ENCODE peak calls at places on chromosomes 12 and 14, in eight cellular contexts. One of them, this sample, is unnamed.

GRCh38 chr14:104323551-104324175 is 185.3 kb downstream of the KIF26A start:
- DNase-seq in DMS53: no peak
- DNase-seq in GM12891: no peak
- DNase-seq in stomach: peak
- DNase-seq in NCI-H1048: no peak
- DNase-seq in hypothalamus: no peak
- DNase-seq in caudate nucleus: no peak
- DNase-seq in MV-4-11: no peak
- DNase-seq in this sample: no peak

GRCh38 chr14:91267965-91268437 is 23.5 kb upstream of the GPR68 start:
- DNase-seq in DMS53: no peak
- DNase-seq in GM12891: no peak
- DNase-seq in stomach: no peak
- DNase-seq in NCI-H1048: no peak
- DNase-seq in hypothalamus: no peak
- DNase-seq in caudate nucleus: no peak
- DNase-seq in MV-4-11: no peak
- DNase-seq in this sample: no peak

GRCh38 chr14:81132492-81132891 is 88.3 kb downstream of the GTF2A1 start:
- DNase-seq in DMS53: peak
- DNase-seq in GM12891: no peak
- DNase-seq in stomach: no peak
- DNase-seq in NCI-H1048: no peak
- DNase-seq in hypothalamus: no peak
- DNase-seq in caudate nucleus: no peak
- DNase-seq in MV-4-11: no peak
- DNase-seq in this sample: no peak

GRCh38 chr14:60760648-60761364 is 26.2 kb downstream of the MNAT1 start:
- DNase-seq in DMS53: peak
- DNase-seq in GM12891: no peak
- DNase-seq in stomach: no peak
- DNase-seq in NCI-H1048: no peak
- DNase-seq in hypothalamus: no peak
- DNase-seq in caudate nucleus: no peak
- DNase-seq in MV-4-11: no peak
- DNase-seq in this sample: no peak

GRCh38 chr14:44795725-44796124 is 166.0 kb downstream of the KLHL28 start:
- DNase-seq in DMS53: peak
- DNase-seq in GM12891: no peak
- DNase-seq in stomach: no peak
- DNase-seq in NCI-H1048: no peak
- DNase-seq in hypothalamus: no peak
- DNase-seq in caudate nucleus: no peak
- DNase-seq in MV-4-11: no peak
- DNase-seq in this sample: no peak

GRCh38 chr12:6827437-6827894 is 741 bp upstream of the P3H3 start:
- DNase-seq in DMS53: peak
- DNase-seq in GM12891: no peak
- DNase-seq in stomach: peak
- DNase-seq in NCI-H1048: peak
- DNase-seq in hypothalamus: peak
- DNase-seq in caudate nucleus: peak
- DNase-seq in MV-4-11: no peak
- DNase-seq in this sample: peak

GRCh38 chr12:54141534-54142475 is 47.0 kb downstream of the SMUG1 start:
- DNase-seq in DMS53: no peak
- DNase-seq in GM12891: no peak
- DNase-seq in stomach: no peak
- DNase-seq in NCI-H1048: no peak
- DNase-seq in hypothalamus: no peak
- DNase-seq in caudate nucleus: no peak
- DNase-seq in MV-4-11: no peak
- DNase-seq in this sample: no peak

GRCh38 chr14:51225751-51226150 is 14.3 kb upstream of the TMX1 start:
- DNase-seq in DMS53: no peak
- DNase-seq in GM12891: no peak
- DNase-seq in stomach: no peak
- DNase-seq in NCI-H1048: no peak
- DNase-seq in hypothalamus: no peak
- DNase-seq in caudate nucleus: no peak
- DNase-seq in MV-4-11: no peak
- DNase-seq in this sample: no peak

GRCh38 chr14:85243306-85243705 is 286.6 kb upstream of the FLRT2 start:
- DNase-seq in DMS53: no peak
- DNase-seq in GM12891: no peak
- DNase-seq in stomach: no peak
- DNase-seq in NCI-H1048: no peak
- DNase-seq in hypothalamus: no peak
- DNase-seq in caudate nucleus: no peak
- DNase-seq in MV-4-11: no peak
- DNase-seq in this sample: no peak

GRCh38 chr14:105324080-105324778 is 9.7 kb downstream of the PACS2 start:
- DNase-seq in DMS53: no peak
- DNase-seq in GM12891: no peak
- DNase-seq in stomach: no peak
- DNase-seq in NCI-H1048: no peak
- DNase-seq in hypothalamus: peak
- DNase-seq in caudate nucleus: no peak
- DNase-seq in MV-4-11: peak
- DNase-seq in this sample: no peak

GRCh38 chr12:106096376-106096775 is 42.4 kb downstream of the NUAK1 start:
- DNase-seq in DMS53: peak
- DNase-seq in GM12891: no peak
- DNase-seq in stomach: peak
- DNase-seq in NCI-H1048: no peak
- DNase-seq in hypothalamus: no peak
- DNase-seq in caudate nucleus: no peak
- DNase-seq in MV-4-11: no peak
- DNase-seq in this sample: peak

GRCh38 chr12:92533280-92533890 is 169.4 kb upstream of the PLEKHG7 start:
- DNase-seq in DMS53: no peak
- DNase-seq in GM12891: no peak
- DNase-seq in stomach: no peak
- DNase-seq in NCI-H1048: no peak
- DNase-seq in hypothalamus: no peak
- DNase-seq in caudate nucleus: no peak
- DNase-seq in MV-4-11: no peak
- DNase-seq in this sample: no peak

GRCh38 chr12:20601668-20602280 is 93.4 kb upstream of the SLCO1C1 start:
- DNase-seq in DMS53: peak
- DNase-seq in GM12891: no peak
- DNase-seq in stomach: no peak
- DNase-seq in NCI-H1048: no peak
- DNase-seq in hypothalamus: no peak
- DNase-seq in caudate nucleus: no peak
- DNase-seq in MV-4-11: peak
- DNase-seq in this sample: no peak

GRCh38 chr14:75292886-75293285 is 14.3 kb downstream of the FOS start:
- DNase-seq in DMS53: no peak
- DNase-seq in GM12891: no peak
- DNase-seq in stomach: no peak
- DNase-seq in NCI-H1048: no peak
- DNase-seq in hypothalamus: no peak
- DNase-seq in caudate nucleus: no peak
- DNase-seq in MV-4-11: no peak
- DNase-seq in this sample: no peak

GRCh38 chr12:104669851-104670337 is 213.1 kb downstream of the CHST11 start:
- DNase-seq in DMS53: no peak
- DNase-seq in GM12891: peak
- DNase-seq in stomach: peak
- DNase-seq in NCI-H1048: no peak
- DNase-seq in hypothalamus: no peak
- DNase-seq in caudate nucleus: no peak
- DNase-seq in MV-4-11: peak
- DNase-seq in this sample: no peak

GRCh38 chr14:55271572-55272414 is 572 bp downstream of the FBXO34 start:
- DNase-seq in DMS53: peak
- DNase-seq in GM12891: peak
- DNase-seq in stomach: peak
- DNase-seq in NCI-H1048: peak
- DNase-seq in hypothalamus: peak
- DNase-seq in caudate nucleus: peak
- DNase-seq in MV-4-11: peak
- DNase-seq in this sample: peak